ENCODE peak calls at places on chromosomes 4 and X, in four cellular contexts. O is NCI-H2081, Z is astrocyte of the spinal cord, K is amniotic stem cell. V is an unnamed sample.

GRCh38 chr4:178273168-178273567 is 830.9 kb upstream of the AGA start:
- DNase-seq in K (no peak), O (no peak), Z (no peak), V (no peak)

GRCh38 chr4:35689866-35690265 is 554.4 kb downstream of the ARAP2 start:
- DNase-seq in K (no peak), O (no peak), Z (no peak), V (no peak)

GRCh38 chrX:129755779-129756650 is 17.2 kb downstream of the XPNPEP2 start:
- DNase-seq in K (no peak), Z (no peak), O (no peak), V (no peak)

GRCh38 chr4:98092833-98093439 is 50.3 kb downstream of the STPG2 start:
- DNase-seq in O (peak), Z (peak), K (no peak), V (no peak)

GRCh38 chrX:2629316-2630168 is 61.6 kb upstream of the CD99 start:
- DNase-seq in O (no peak), K (no peak), Z (no peak), V (no peak)

GRCh38 chr4:158020175-158020574 is 152.7 kb downstream of the GASK1B start:
- DNase-seq in K (no peak), O (no peak), Z (peak), V (no peak)

GRCh38 chr4:55851885-55852284 is 1.6 kb upstream of the EXOC1 start:
- DNase-seq in Z (no peak), K (no peak), O (no peak), V (no peak)

GRCh38 chr4:4783847-4784246 is 75.6 kb upstream of the MSX1 start:
- DNase-seq in Z (no peak), O (no peak), K (no peak), V (no peak)

GRCh38 chrX:39969099-39969825 is 128.5 kb downstream of the BCOR start:
- DNase-seq in O (peak), K (no peak), Z (no peak), V (no peak)

GRCh38 chr4:164734476-164734875 is 19.5 kb upstream of the SMIM31 start:
- DNase-seq in O (no peak), K (no peak), Z (no peak), V (no peak)

GRCh38 chrX:108303682-108304081 is 134.5 kb downstream of the COL4A6 start:
- DNase-seq in K (no peak), Z (no peak), O (no peak), V (no peak)

GRCh38 chr4:147408189-147408588 is 72.7 kb upstream of the EDNRA start:
- DNase-seq in Z (no peak), K (no peak), O (no peak), V (no peak)

GRCh38 chrX:64206556-64207162 is 1.2 kb upstream of the AMER1 start:
- DNase-seq in Z (no peak), K (no peak), O (no peak), V (peak)

GRCh38 chr4:151912626-151913025 is 151.8 kb upstream of the GATB start:
- DNase-seq in Z (no peak), K (no peak), O (no peak), V (no peak)

GRCh38 chr4:7788193-7788592 is 151.5 kb downstream of the AFAP1 start:
- DNase-seq in Z (no peak), O (no peak), K (no peak), V (no peak)

GRCh38 chrX:152926923-152927322 is 29.1 kb downstream of the ZNF185 start:
- DNase-seq in Z (no peak), K (no peak), O (no peak), V (no peak)

GRCh38 chrX:119150163-119151135 is 22.8 kb upstream of the KIAA1210 start:
- DNase-seq in Z (no peak), K (no peak), O (no peak), V (no peak)

GRCh38 chrX:55120767-55121358 is 32.0 kb downstream of the PAGE2 start:
- DNase-seq in K (no peak), Z (no peak), O (no peak), V (no peak)

GRCh38 chrX:155966876-155967275 is 30.6 kb upstream of the IL9R start:
- DNase-seq in Z (no peak), K (no peak), O (peak), V (no peak)

GRCh38 chrX:65990702-65991101 is 49.2 kb downstream of the VSIG4 start:
- DNase-seq in O (no peak), Z (no peak), K (no peak), V (no peak)

GRCh38 chr4:173571620-173572019 is 41.6 kb upstream of the HAND2 start:
- DNase-seq in Z (no peak), K (no peak), O (no peak), V (no peak)

GRCh38 chr4:176013466-176014247 is 52.0 kb upstream of the WDR17 start:
- DNase-seq in O (no peak), K (no peak), Z (no peak), V (no peak)

GRCh38 chrX:42680651-42681050 is 97.3 kb downstream of the PPP1R2C start:
- DNase-seq in K (no peak), Z (peak), O (no peak), V (no peak)

GRCh38 chr4:84491420-84491819 is 7.7 kb downstream of the NKX6-1 start:
- DNase-seq in Z (no peak), K (no peak), O (no peak), V (no peak)

GRCh38 chr4:7001271-7001670 is 41.9 kb upstream of the TADA2B start:
- DNase-seq in K (no peak), O (no peak), Z (no peak), V (no peak)

GRCh38 chr4:166293551-166293950 is 420.5 kb downstream of the TLL1 start:
- DNase-seq in K (no peak), O (no peak), Z (no peak), V (no peak)

V was measured in occipital lobe.